ENCODE peak calls at places on chromosomes 2 and 18, in seven cellular contexts. S is EH; C is PC-9; A is tibial artery; Q is anterior cingulate cortex; W is SK-N-DZ; Y is activated naive CD8-positive, alpha-beta T cell treated with anti-CD3 and anti-CD28 coated beads, Interleukin-2, amount 50 U/mL, for 16 hours. U is an unnamed sample.

GRCh38 chr18:48844271-48844670 is 106.5 kb downstream of the SMAD7 start:
- DNase-seq in C (no peak), A (no peak), W (no peak), Y (no peak), Q (no peak), S (no peak), U (no peak)

GRCh38 chr2:187545238-187545751 is 8.9 kb downstream of the TFPI start:
- DNase-seq in W (no peak), S (no peak), A (no peak), Q (no peak), Y (no peak), C (no peak), U (no peak)

GRCh38 chr2:218618102-218618860 is 10.6 kb downstream of the PLCD4 start:
- DNase-seq in A (no peak), C (no peak), S (peak; percentile 41), Y (no peak), W (no peak), Q (no peak), U (peak; percentile 39)

GRCh38 chr2:79001285-79001684 is 24.2 kb upstream of the REG3G start:
- DNase-seq in S (no peak), C (no peak), Q (no peak), Y (no peak), A (no peak), W (no peak), U (no peak)

GRCh38 chr2:101200714-101201113 is 49.5 kb upstream of the TBC1D8 start:
- DNase-seq in A (no peak), S (peak; percentile 40), Q (no peak), C (no peak), W (no peak), Y (no peak), U (no peak)

GRCh38 chr2:2871480-2872308 is 505.9 kb downstream of the EIPR1 start:
- DNase-seq in C (no peak), W (no peak), Q (no peak), A (no peak), S (no peak), Y (no peak), U (no peak)

GRCh38 chr2:174176898-174177297 is 71.4 kb downstream of the OLA1 start:
- DNase-seq in A (no peak), S (peak; percentile 24), C (no peak), Q (peak; percentile 3), Y (no peak), W (no peak), U (no peak)

GRCh38 chr2:86807462-86808275 is 17.0 kb upstream of the CD8A start:
- DNase-seq in Q (peak; percentile 71), W (peak; percentile 82), A (no peak), Y (no peak), S (peak; percentile 21), C (peak; percentile 77), U (peak; percentile 24)

GRCh38 chr2:78979380-78980238 is 45.9 kb upstream of the REG3G start:
- DNase-seq in W (peak; percentile 79), Y (no peak), S (no peak), C (peak; percentile 27), Q (peak; percentile 22), A (no peak), U (peak; percentile 76)